ENCODE peak calls at places on chromosomes 4 and X, in six cellular contexts. H, O, B, P, J and U are unnamed samples.

GRCh38 chr4:57378766-57379165 is 268.6 kb upstream of the IGFBP7 start:
- DNase-seq in O (no peak), J (no peak), B (no peak), H (no peak), P (no peak), U (no peak)

GRCh38 chr4:77430847-77431246 is 174.8 kb upstream of the CXCL13 start:
- DNase-seq in H (no peak), P (no peak), B (no peak), J (no peak), O (no peak), U (no peak)

GRCh38 chrX:110131031-110131430 is 128.1 kb downstream of the TMEM164 start:
- DNase-seq in B (no peak), J (no peak), P (no peak), H (no peak), O (peak), U (no peak)

GRCh38 chr4:8266508-8266907 is 3.0 kb upstream of the HTRA3 start:
- DNase-seq in J (no peak), B (no peak), P (no peak), H (no peak), O (no peak), U (no peak)

GRCh38 chrX:44025611-44026010 is 52.4 kb upstream of the NDP start:
- DNase-seq in B (no peak), P (no peak), J (no peak), H (no peak), O (no peak), U (no peak)

GRCh38 chrX:5051831-5052491 is 1176.7 kb downstream of the NLGN4X start:
- DNase-seq in B (no peak), O (no peak), J (no peak), H (no peak), P (no peak), U (peak)

GRCh38 chrX:131739823-131740222 is 195.9 kb downstream of the OR13H1 start:
- DNase-seq in B (no peak), H (no peak), P (no peak), J (no peak), O (no peak), U (no peak)

GRCh38 chr4:107906458-107907100 is 24.8 kb upstream of the CYP2U1 start:
- DNase-seq in P (no peak), H (no peak), J (no peak), B (no peak), O (no peak), U (no peak)

GRCh38 chr4:183106839-183107238 is 7.8 kb downstream of the WWC2 start:
- DNase-seq in O (no peak), P (no peak), H (no peak), B (no peak), J (no peak), U (no peak)

GRCh38 chr4:185665655-185666054 is 130.3 kb upstream of the PDLIM3 start:
- DNase-seq in O (no peak), J (no peak), P (no peak), H (no peak), B (no peak), U (no peak)

GRCh38 chrX:56733459-56734046 is 4.5 kb downstream of the NBDY start:
- DNase-seq in O (peak), B (no peak), J (peak), P (peak), H (no peak), U (peak)

GRCh38 chr4:127383666-127384065 is 249.1 kb upstream of the INTU start:
- DNase-seq in H (no peak), J (no peak), B (no peak), O (no peak), P (no peak), U (no peak)

GRCh38 chr4:113555868-113556267 is 205.7 kb downstream of the CAMK2D start:
- DNase-seq in J (no peak), O (no peak), H (no peak), P (no peak), B (no peak), U (no peak)

GRCh38 chrX:22338740-22339139 is 66.0 kb downstream of the CBLL2 start:
- DNase-seq in J (no peak), B (no peak), O (no peak), H (no peak), P (no peak), U (no peak)

GRCh38 chrX:39195156-39195555 is 393.9 kb downstream of the MID1IP1 start:
- DNase-seq in J (no peak), O (no peak), P (no peak), B (no peak), H (no peak), U (no peak)

GRCh38 chrX:110146521-110146920 is 143.6 kb downstream of the TMEM164 start:
- DNase-seq in H (no peak), B (no peak), P (peak), J (no peak), O (no peak), U (no peak)

GRCh38 chrX:17697191-17697590 is 40.1 kb upstream of the SCML1 start:
- DNase-seq in H (no peak), J (no peak), O (no peak), P (no peak), B (no peak), U (no peak)

GRCh38 chr4:52094746-52095145 is 43.6 kb downstream of the SPATA18 start:
- DNase-seq in B (no peak), J (no peak), H (no peak), P (no peak), O (no peak), U (no peak)

GRCh38 chr4:5575941-5576340 is 132.4 kb downstream of the EVC2 start:
- DNase-seq in H (no peak), J (no peak), B (no peak), O (no peak), P (no peak), U (no peak)

GRCh38 chr4:38957947-38958346 is 74.3 kb downstream of the TMEM156 start:
- DNase-seq in O (no peak), B (no peak), J (no peak), P (peak), H (no peak), U (no peak)

GRCh38 chr4:157994863-157995262 is 178.0 kb downstream of the GASK1B start:
- DNase-seq in O (no peak), H (no peak), P (no peak), B (no peak), J (no peak), U (no peak)

GRCh38 chr4:74793757-74794340 is 474 bp downstream of the BTC start:
- DNase-seq in J (no peak), H (no peak), O (peak), P (peak), B (no peak), U (no peak)

GRCh38 chr4:26181616-26182015 is 139.2 kb upstream of the RBPJ start:
- DNase-seq in B (no peak), P (no peak), O (no peak), H (no peak), J (no peak), U (no peak)

GRCh38 chr4:77209936-77210335 is 52.9 kb downstream of the CCNG2 start:
- DNase-seq in B (no peak), J (no peak), O (no peak), H (no peak), P (no peak), U (no peak)

GRCh38 chr4:45317276-45317675 is 590.9 kb upstream of the GNPDA2 start:
- DNase-seq in H (no peak), J (no peak), P (no peak), B (no peak), O (no peak), U (no peak)

GRCh38 chr4:145545538-145546224 is 64.0 kb downstream of the SMAD1 start:
- DNase-seq in H (no peak), J (no peak), P (no peak), O (no peak), B (no peak), U (no peak)

GRCh38 chrX:276588-277171 is 4.5 kb upstream of the PLCXD1 start:
- DNase-seq in H (no peak), B (no peak), J (no peak), P (peak), O (no peak), U (no peak)

GRCh38 chr4:184110452-184110851 is 107.2 kb downstream of the ENPP6 start:
- DNase-seq in H (no peak), J (no peak), O (no peak), P (no peak), B (no peak), U (no peak)

GRCh38 chrX:16869393-16870094 is 618 bp downstream of the RBBP7 start:
- DNase-seq in P (peak), H (peak), B (no peak), J (peak), O (no peak), U (no peak)

GRCh38 chrX:154986826-154987575 is 35.5 kb downstream of the F8 start:
- DNase-seq in H (no peak), O (peak), J (no peak), B (no peak), P (no peak), U (no peak)

GRCh38 chrX:101252634-101253033 is 33.0 kb downstream of the DRP2 start:
- DNase-seq in P (no peak), B (no peak), H (no peak), O (no peak), J (no peak), U (no peak)

GRCh38 chr4:187937557-187937956 is 58.0 kb upstream of the ZFP42 start:
- DNase-seq in O (no peak), B (no peak), P (no peak), J (no peak), H (no peak), U (no peak)

GRCh38 chrX:72340046-72340445 is 34.3 kb upstream of the CITED1 start:
- DNase-seq in H (no peak), O (no peak), J (no peak), B (no peak), P (no peak), U (no peak)

GRCh38 chrX:118755633-118756032 is 28.2 kb downstream of the IL13RA1 start:
- DNase-seq in P (no peak), H (no peak), B (no peak), O (no peak), J (no peak), U (no peak)

GRCh38 chr4:49516796-49517195 is 530.7 kb downstream of the CWH43 start:
- DNase-seq in B (no peak), O (no peak), P (no peak), J (no peak), H (no peak), U (no peak)

GRCh38 chr4:38621004-38621684 is 42.9 kb upstream of the KLF3 start:
- DNase-seq in P (no peak), B (no peak), O (no peak), H (no peak), J (no peak), U (no peak)